ENCODE peak calls at places on chromosomes 4 and X, in six cellular contexts. J is activated T-cell treated with anti-CD3 and anti-CD28 coated beads for 48 hours, Z is suprapubic skin, W is renal cortical epithelial cell, T is IMR-90, X is SW480. F is an unnamed sample.

GRCh38 chrX:29662101-29662500 is 553.3 kb upstream of the MAGEB2 start:
- DNase-seq in J (no peak), Z (no peak), W (peak), T (peak), X (peak), F (no peak)

GRCh38 chrX:24493740-24494543 is 28.9 kb downstream of the PDK3 start:
- DNase-seq in J (no peak), Z (no peak), W (peak), T (no peak), X (no peak), F (no peak)

GRCh38 chr4:119690871-119691270 is 62.3 kb upstream of the PDE5A start:
- DNase-seq in J (no peak), Z (no peak), W (no peak), T (no peak), X (no peak), F (no peak)

GRCh38 chrX:8783100-8784098 is 17.8 kb downstream of the FAM9A start:
- DNase-seq in J (peak), Z (no peak), W (peak), T (peak), X (no peak), F (no peak)

GRCh38 chrX:34918091-34918736 is 24.4 kb upstream of the FAM47B start:
- DNase-seq in J (no peak), Z (no peak), W (peak), T (peak), X (peak), F (no peak)

GRCh38 chr4:7933631-7934510 is 5.8 kb downstream of the AFAP1 start:
- DNase-seq in J (no peak), Z (no peak), W (no peak), T (peak), X (no peak), F (no peak)

GRCh38 chrX:22950278-22951266 is 49.2 kb upstream of the DDX53 start:
- DNase-seq in J (no peak), Z (no peak), W (peak), T (peak), X (peak), F (peak)

GRCh38 chr4:123848615-123849014 is 452.0 kb downstream of the SPRY1 start:
- DNase-seq in J (no peak), Z (no peak), W (no peak), T (no peak), X (no peak), F (no peak)

GRCh38 chr4:33068539-33068938 is 2348.4 kb downstream of the PCDH7 start:
- DNase-seq in J (no peak), Z (no peak), W (no peak), T (no peak), X (no peak), F (no peak)

GRCh38 chr4:26372525-26373172 is 51.8 kb downstream of the RBPJ start:
- DNase-seq in J (peak), Z (no peak), W (peak), T (peak), X (peak), F (no peak)

GRCh38 chr4:166043801-166044200 is 170.8 kb downstream of the TLL1 start:
- DNase-seq in J (no peak), Z (no peak), W (no peak), T (no peak), X (no peak), F (no peak)

GRCh38 chr4:87029356-87029755 is 94.5 kb downstream of the AFF1 start:
- DNase-seq in J (no peak), Z (no peak), W (no peak), T (no peak), X (no peak), F (no peak)

GRCh38 chrX:111519215-111519614 is 7.8 kb downstream of the SERTM2 start:
- DNase-seq in J (no peak), Z (no peak), W (peak), T (peak), X (peak), F (no peak)

GRCh38 chr4:179803857-179804256 is 2361.6 kb upstream of the AGA start:
- DNase-seq in J (no peak), Z (no peak), W (no peak), T (peak), X (no peak), F (no peak)

GRCh38 chr4:169207436-169208089 is 63.2 kb downstream of the SH3RF1 start:
- DNase-seq in J (no peak), Z (no peak), W (no peak), T (no peak), X (no peak), F (no peak)

GRCh38 chr4:10333942-10334341 is 123.3 kb downstream of the ZNF518B start:
- DNase-seq in J (no peak), Z (no peak), W (no peak), T (no peak), X (peak), F (peak)

GRCh38 chr4:188387134-188387791 is 248.0 kb downstream of the TRIML1 start:
- DNase-seq in J (no peak), Z (no peak), W (peak), T (peak), X (peak), F (no peak)

GRCh38 chrX:112849010-112849409 is 8.4 kb upstream of the AMOT start:
- DNase-seq in J (no peak), Z (no peak), W (peak), T (peak), X (no peak), F (no peak)

GRCh38 chr4:154049457-154050181 is 260.7 kb upstream of the SFRP2 start:
- DNase-seq in J (no peak), Z (no peak), W (no peak), T (no peak), X (peak), F (no peak)

GRCh38 chr4:147830987-147831386 is 99.1 kb downstream of the ARHGAP10 start:
- DNase-seq in J (no peak), Z (no peak), W (peak), T (peak), X (no peak), F (no peak)

GRCh38 chr4:40379248-40379647 is 44.1 kb downstream of the CHRNA9 start:
- DNase-seq in J (no peak), Z (no peak), W (no peak), T (no peak), X (no peak), F (no peak)

GRCh38 chrX:41332005-41332404 is 2.0 kb upstream of the DDX3X start:
- DNase-seq in J (no peak), Z (no peak), W (no peak), T (no peak), X (peak), F (no peak)

GRCh38 chrX:65697915-65698796 is 30.7 kb downstream of the MSN start:
- DNase-seq in J (peak), Z (no peak), W (peak), T (no peak), X (peak), F (no peak)

GRCh38 chr4:85478576-85478975 is 3.6 kb downstream of the ARHGAP24 start:
- DNase-seq in J (no peak), Z (no peak), W (no peak), T (no peak), X (no peak), F (no peak)

GRCh38 chr4:55509272-55509671 is 37.4 kb downstream of the CLOCK start:
- DNase-seq in J (no peak), Z (no peak), W (no peak), T (peak), X (no peak), F (no peak)

GRCh38 chr4:159283697-159284492 is 181.0 kb downstream of the RAPGEF2 start:
- DNase-seq in J (no peak), Z (no peak), W (peak), T (peak), X (no peak), F (no peak)

GRCh38 chr4:1792832-1793495 is at the start of gene FGFR3:
- DNase-seq in J (peak), Z (no peak), W (no peak), T (no peak), X (peak), F (no peak)

GRCh38 chr4:33390977-33391376 is 2670.8 kb downstream of the PCDH7 start:
- DNase-seq in J (no peak), Z (no peak), W (no peak), T (no peak), X (no peak), F (no peak)

GRCh38 chrX:39931554-39932282 is 166.0 kb downstream of the BCOR start:
- DNase-seq in J (no peak), Z (no peak), W (no peak), T (no peak), X (no peak), F (no peak)

GRCh38 chr4:90445380-90445779 is 318.2 kb downstream of the CCSER1 start:
- DNase-seq in J (no peak), Z (no peak), W (no peak), T (no peak), X (no peak), F (no peak)

GRCh38 chr4:146654976-146655761 is 16.5 kb downstream of the POU4F2 start:
- DNase-seq in J (no peak), Z (no peak), W (no peak), T (peak), X (no peak), F (no peak)

GRCh38 chrX:22800360-22800759 is 199.4 kb upstream of the DDX53 start:
- DNase-seq in J (no peak), Z (no peak), W (peak), T (peak), X (peak), F (no peak)

GRCh38 chr4:157270108-157270507 is 49.6 kb downstream of the GRIA2 start:
- DNase-seq in J (no peak), Z (no peak), W (peak), T (no peak), X (no peak), F (no peak)

GRCh38 chr4:81166431-81166830 is 48.6 kb downstream of the PRKG2 start:
- DNase-seq in J (no peak), Z (no peak), W (no peak), T (no peak), X (no peak), F (no peak)

GRCh38 chr4:144954224-144954623 is 143.8 kb downstream of the ANAPC10 start:
- DNase-seq in J (no peak), Z (no peak), W (no peak), T (no peak), X (no peak), F (no peak)

GRCh38 chrX:18721683-18722499 is 14.4 kb downstream of the PPEF1 start:
- DNase-seq in J (no peak), Z (no peak), W (no peak), T (no peak), X (no peak), F (no peak)